ENCODE peak calls at places on chromosomes 1 and 21, in seven cellular contexts. Q is lower leg skin, J is K562, N is IMR-90, M is esophagus squamous epithelium, Y is A549, I is body of pancreas. X is an unnamed sample.

GRCh38 chr1:152348447-152348846 is 11.4 kb downstream of the FLG2 start:
- DNase-seq in Q (no peak), J (no peak), N (no peak), M (no peak), Y (peak; percentile 24), I (no peak), X (no peak)

GRCh38 chr1:165905853-165906252 is 78.4 kb downstream of the UCK2 start:
- DNase-seq in Q (peak; percentile 18), J (no peak), N (no peak), M (no peak), Y (no peak), I (no peak), X (no peak)

GRCh38 chr1:67690411-67690810 is 5.4 kb downstream of the GADD45A start:
- DNase-seq in Q (no peak), J (no peak), N (no peak), M (no peak), Y (no peak), I (no peak), X (no peak)

GRCh38 chr21:42580793-42581201 is 67.1 kb downstream of the SLC37A1 start:
- DNase-seq in Q (peak; percentile 83), J (no peak), N (no peak), M (no peak), Y (no peak), I (no peak), X (no peak)

GRCh38 chr1:47569681-47570470 is 132.0 kb downstream of the FOXD2 start:
- DNase-seq in Q (no peak), J (no peak), N (peak; percentile 91), M (no peak), Y (peak; percentile 84), I (peak; percentile 72), X (peak; percentile 61)

GRCh38 chr21:17491716-17492414 is 21.0 kb upstream of the CXADR start:
- DNase-seq in Q (no peak), J (no peak), N (peak; percentile 99), M (no peak), Y (peak; percentile 56), I (peak; percentile 71), X (peak; percentile 56)

GRCh38 chr1:28680141-28680540 is 11.6 kb downstream of the GMEB1 start:
- DNase-seq in Q (no peak), J (no peak), N (peak; percentile 37), M (no peak), Y (no peak), I (no peak), X (no peak)

GRCh38 chr1:38858833-38859560 is 575 bp downstream of the RRAGC start:
- DNase-seq in Q (peak; percentile 94), J (peak; percentile 58), N (peak; percentile 59), M (no peak), Y (peak; percentile 18), I (peak; percentile 75), X (peak; percentile 70)

GRCh38 chr1:228374711-228375577 is 31.7 kb downstream of the TRIM11 start:
- DNase-seq in Q (peak; percentile 95), J (no peak), N (peak; percentile 94), M (no peak), Y (peak; percentile 37), I (peak; percentile 34), X (no peak)

GRCh38 chr1:41432481-41433280 is 51.8 kb downstream of the EDN2 start:
- DNase-seq in Q (peak; percentile 97), J (peak; percentile 96), N (peak; percentile 76), M (peak; percentile 7), Y (peak; percentile 87), I (peak; percentile 90), X (peak; percentile 98)

GRCh38 chr1:109096110-109096509 is 5.5 kb downstream of the TMEM167B start:
- DNase-seq in Q (no peak), J (no peak), N (no peak), M (no peak), Y (no peak), I (no peak), X (no peak)

GRCh38 chr1:36400825-36401601 is 3.3 kb upstream of the LSM10 start:
- DNase-seq in Q (peak; percentile 97), J (peak; percentile 81), N (peak; percentile 18), M (peak; percentile 49), Y (peak; percentile 50), I (peak; percentile 75), X (peak; percentile 67)
- TF ChIP-seq POLR2A in Q (no peak), J (peak; percentile 96), N (no peak), M (peak; percentile 34), Y (no peak), I (peak; percentile 49), X (peak; percentile 53)

DNA sequence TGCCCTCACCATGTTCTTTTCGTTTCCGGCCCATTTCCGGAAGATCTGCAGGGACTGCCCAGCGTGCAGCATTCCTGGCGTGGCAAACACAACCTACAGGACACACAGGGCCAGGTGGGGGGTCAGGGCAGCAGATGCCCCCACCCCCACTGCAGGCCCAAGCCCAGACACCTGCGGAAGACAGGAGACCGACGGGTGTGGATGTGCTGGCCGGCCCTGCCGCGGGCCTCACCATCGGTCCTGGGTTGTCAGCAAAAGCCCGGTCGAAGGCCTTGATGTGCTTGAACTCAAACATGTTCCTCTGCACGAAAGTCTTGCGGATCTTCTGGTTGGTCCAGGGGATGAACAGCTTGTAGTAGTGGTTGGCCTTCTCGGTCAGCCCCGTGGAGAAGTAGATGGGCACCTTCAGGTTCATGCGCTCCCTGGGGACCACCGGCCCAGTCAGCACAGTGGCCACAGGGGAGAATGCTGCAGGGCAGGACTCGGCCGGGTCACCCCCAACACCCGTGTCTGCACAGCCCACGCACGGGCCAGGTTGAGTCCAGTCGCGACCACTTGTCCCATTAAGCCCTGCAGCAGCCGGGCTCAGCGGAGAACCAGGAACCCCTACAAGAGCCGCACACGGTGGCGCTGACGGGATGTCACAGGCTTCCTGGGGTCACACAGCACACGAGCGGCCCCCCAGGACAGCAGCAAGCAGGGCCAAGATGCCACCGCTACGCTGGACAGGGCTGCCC is 5.3 kb downstream of the PUSL1 start:
- DNase-seq in Q (no peak), J (no peak), N (no peak), M (no peak), Y (no peak), I (no peak), X (no peak)
- TF ChIP-seq POLR2A in Q (no peak), J (no peak), N (no peak), M (no peak), Y (no peak), I (no peak), X (no peak)

GRCh38 chr21:37009740-37010341 is 3.3 kb downstream of the RIPPLY3 start:
- DNase-seq in Q (peak; percentile 94), J (peak; percentile 86), N (peak; percentile 80), M (peak; percentile 20), Y (peak; percentile 87), I (peak; percentile 89), X (peak; percentile 98)
- TF ChIP-seq POLR2A in Q (no peak), J (no peak), N (no peak), M (no peak), Y (no peak), I (peak; percentile 59), X (peak; percentile 18)

GRCh38 chr1:33429332-33429731 is 1.6 kb downstream of the PHC2 start:
- DNase-seq in Q (no peak), J (no peak), N (no peak), M (no peak), Y (no peak), I (no peak), X (no peak)

GRCh38 chr1:33429846-33430750 is 797 bp downstream of the PHC2 start:
- DNase-seq in Q (peak; percentile 87), J (no peak), N (no peak), M (no peak), Y (no peak), I (peak; percentile 56), X (no peak)

GRCh38 chr1:33433509-33434362 is 2.8 kb upstream of the PHC2 start:
- DNase-seq in Q (peak; percentile 86), J (no peak), N (peak; percentile 99), M (no peak), Y (peak; percentile 68), I (peak; percentile 78), X (peak; percentile 70)

GRCh38 chr1:33428661-33429060 is 2.2 kb downstream of the PHC2 start:
- DNase-seq in Q (no peak), J (no peak), N (no peak), M (no peak), Y (no peak), I (no peak), X (no peak)

DNA sequence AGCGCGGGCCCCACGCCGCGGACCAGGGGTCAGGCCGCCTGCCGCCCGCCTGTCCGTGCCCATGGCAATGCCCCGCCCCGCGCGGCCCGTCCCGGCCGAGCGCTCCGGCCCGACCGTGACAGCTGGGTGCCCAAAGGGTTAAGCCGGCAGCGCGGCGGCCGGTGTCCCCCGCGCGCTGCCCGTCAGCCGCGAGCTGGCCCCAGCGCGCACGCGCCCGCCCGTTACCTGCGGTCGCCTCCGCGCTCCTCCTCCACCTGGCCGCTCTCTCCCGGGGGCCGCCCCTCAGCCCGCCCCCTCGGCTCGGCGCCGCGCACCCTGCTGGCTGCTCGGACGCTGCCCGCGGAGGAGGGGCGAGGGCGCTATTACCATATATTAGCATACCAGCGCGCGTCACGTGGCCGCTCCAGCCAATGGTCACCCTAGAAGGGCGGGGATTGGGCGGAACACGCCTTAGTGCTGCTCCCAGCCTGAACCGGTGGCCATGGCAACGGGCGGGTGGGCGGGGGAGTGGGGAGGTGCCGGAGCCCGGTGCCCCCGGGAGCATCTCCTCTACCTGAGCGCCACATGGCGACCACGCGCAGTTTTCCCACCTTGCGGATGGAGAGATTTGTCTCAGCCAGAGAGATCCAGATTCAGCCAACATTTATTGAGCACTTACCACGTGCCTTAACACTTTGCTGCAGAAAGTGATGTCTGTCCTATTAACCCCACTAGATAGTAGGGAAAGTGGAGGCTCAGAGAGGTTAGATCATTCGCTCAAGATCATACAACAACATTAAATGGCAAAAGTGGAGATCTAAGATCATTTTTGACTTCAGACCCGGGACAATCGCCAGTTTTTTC is at the start of gene PHC2:
- DNase-seq in Q (peak; percentile 99), J (peak; percentile 99), N (peak; percentile 94), M (peak; percentile 84), Y (peak; percentile 91), I (peak; percentile 99), X (peak; percentile 86)
- TF ChIP-seq POLR2A in Q (no peak), J (no peak), N (no peak), M (peak; percentile 60), Y (no peak), I (no peak), X (peak; percentile 57)

GRCh38 chr1:159008744-159009188 is 941 bp upstream of the IFI16 start:
- DNase-seq in Q (no peak), J (no peak), N (peak; percentile 16), M (no peak), Y (no peak), I (peak; percentile 31), X (no peak)
- TF ChIP-seq POLR2A in Q (no peak), J (no peak), N (no peak), M (peak; percentile 58), Y (no peak), I (no peak), X (no peak)

DNA sequence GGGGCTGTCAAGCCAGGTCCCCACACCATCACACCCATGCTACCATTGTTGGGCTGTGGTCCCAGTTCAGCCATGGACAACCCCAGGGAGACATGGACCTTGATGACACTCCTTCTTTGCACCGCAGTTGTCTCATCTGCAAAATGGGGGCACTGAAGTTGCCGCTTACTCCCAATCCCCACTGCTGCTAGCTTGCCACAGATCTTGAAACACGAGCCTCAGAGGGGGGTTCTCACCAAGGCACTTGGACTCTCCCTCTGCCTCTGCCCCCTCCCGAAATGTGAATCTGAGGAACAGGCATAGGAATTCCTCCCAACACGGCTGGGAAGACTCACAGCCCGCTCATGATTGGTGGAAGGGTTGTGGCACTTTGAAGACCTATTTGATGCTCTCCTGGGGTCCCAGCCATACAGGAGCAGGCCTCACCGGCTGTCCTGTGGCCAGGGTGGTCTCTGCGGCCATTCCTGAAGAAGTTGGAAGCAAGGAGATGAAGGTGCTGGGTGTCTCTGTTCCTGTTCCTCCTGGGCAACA is 31.1 kb downstream of the RUNX3 start:
- DNase-seq in Q (peak; percentile 68), J (no peak), N (no peak), M (no peak), Y (no peak), I (no peak), X (no peak)
- TF ChIP-seq POLR2A in Q (no peak), J (no peak), N (no peak), M (no peak), Y (no peak), I (no peak), X (no peak)

X was measured in H54.